ENCODE peak calls at places on chromosomes 16 and 17, in eight cellular contexts. One of them, this sample, is unnamed.

GRCh38 chr16:19304670-19305240 is 19.2 kb downstream of the CLEC19A start:
- DNase-seq in body of pancreas: no peak
- DNase-seq in OCI-LY7: no peak
- DNase-seq in heart right ventricle: no peak
- DNase-seq in cardiac muscle cell: no peak
- DNase-seq in caudate nucleus: no peak
- DNase-seq in effector memory CD4-positive, alpha-beta T cell: no peak
- DNase-seq in neural progenitor cell: peak
- DNase-seq in this sample: no peak

GRCh38 chr16:87864331-87864989 is 4.8 kb downstream of the SLC7A5 start:
- DNase-seq in heart right ventricle: no peak
- DNase-seq in neural progenitor cell: no peak
- DNase-seq in effector memory CD4-positive, alpha-beta T cell: no peak
- DNase-seq in caudate nucleus: no peak
- DNase-seq in cardiac muscle cell: no peak
- DNase-seq in OCI-LY7: no peak
- DNase-seq in body of pancreas: no peak
- DNase-seq in this sample: no peak

GRCh38 chr17:38587193-38587592 is 18.6 kb downstream of the SRCIN1 start:
- DNase-seq in body of pancreas: no peak
- DNase-seq in OCI-LY7: no peak
- DNase-seq in caudate nucleus: no peak
- DNase-seq in neural progenitor cell: no peak
- DNase-seq in heart right ventricle: no peak
- DNase-seq in cardiac muscle cell: no peak
- DNase-seq in effector memory CD4-positive, alpha-beta T cell: no peak
- DNase-seq in this sample: no peak

GRCh38 chr17:44971776-44972483 is 3.8 kb upstream of the C1QL1 start:
- DNase-seq in caudate nucleus: peak
- DNase-seq in neural progenitor cell: no peak
- DNase-seq in body of pancreas: no peak
- DNase-seq in cardiac muscle cell: no peak
- DNase-seq in OCI-LY7: no peak
- DNase-seq in effector memory CD4-positive, alpha-beta T cell: no peak
- DNase-seq in heart right ventricle: no peak
- DNase-seq in this sample: no peak

GRCh38 chr17:45784583-45785372 is 658 bp downstream of the CRHR1 start:
- DNase-seq in effector memory CD4-positive, alpha-beta T cell: no peak
- DNase-seq in neural progenitor cell: peak
- DNase-seq in OCI-LY7: no peak
- DNase-seq in cardiac muscle cell: peak
- DNase-seq in heart right ventricle: peak
- DNase-seq in body of pancreas: peak
- DNase-seq in caudate nucleus: no peak
- DNase-seq in this sample: no peak

GRCh38 chr17:57008958-57009357 is 31.0 kb downstream of the SCPEP1 start:
- DNase-seq in neural progenitor cell: no peak
- DNase-seq in cardiac muscle cell: no peak
- DNase-seq in heart right ventricle: no peak
- DNase-seq in body of pancreas: no peak
- DNase-seq in caudate nucleus: no peak
- DNase-seq in effector memory CD4-positive, alpha-beta T cell: no peak
- DNase-seq in OCI-LY7: no peak
- DNase-seq in this sample: no peak

GRCh38 chr17:79607941-79608728 is 2.7 kb downstream of the RBFOX3 start:
- DNase-seq in body of pancreas: no peak
- DNase-seq in caudate nucleus: no peak
- DNase-seq in heart right ventricle: peak
- DNase-seq in OCI-LY7: no peak
- DNase-seq in effector memory CD4-positive, alpha-beta T cell: no peak
- DNase-seq in cardiac muscle cell: peak
- DNase-seq in neural progenitor cell: peak
- DNase-seq in this sample: no peak

GRCh38 chr17:68437979-68438877 is 19.1 kb downstream of the WIPI1 start:
- DNase-seq in OCI-LY7: peak
- DNase-seq in effector memory CD4-positive, alpha-beta T cell: no peak
- DNase-seq in body of pancreas: peak
- DNase-seq in caudate nucleus: no peak
- DNase-seq in heart right ventricle: peak
- DNase-seq in neural progenitor cell: no peak
- DNase-seq in cardiac muscle cell: peak
- DNase-seq in this sample: peak

DNA sequence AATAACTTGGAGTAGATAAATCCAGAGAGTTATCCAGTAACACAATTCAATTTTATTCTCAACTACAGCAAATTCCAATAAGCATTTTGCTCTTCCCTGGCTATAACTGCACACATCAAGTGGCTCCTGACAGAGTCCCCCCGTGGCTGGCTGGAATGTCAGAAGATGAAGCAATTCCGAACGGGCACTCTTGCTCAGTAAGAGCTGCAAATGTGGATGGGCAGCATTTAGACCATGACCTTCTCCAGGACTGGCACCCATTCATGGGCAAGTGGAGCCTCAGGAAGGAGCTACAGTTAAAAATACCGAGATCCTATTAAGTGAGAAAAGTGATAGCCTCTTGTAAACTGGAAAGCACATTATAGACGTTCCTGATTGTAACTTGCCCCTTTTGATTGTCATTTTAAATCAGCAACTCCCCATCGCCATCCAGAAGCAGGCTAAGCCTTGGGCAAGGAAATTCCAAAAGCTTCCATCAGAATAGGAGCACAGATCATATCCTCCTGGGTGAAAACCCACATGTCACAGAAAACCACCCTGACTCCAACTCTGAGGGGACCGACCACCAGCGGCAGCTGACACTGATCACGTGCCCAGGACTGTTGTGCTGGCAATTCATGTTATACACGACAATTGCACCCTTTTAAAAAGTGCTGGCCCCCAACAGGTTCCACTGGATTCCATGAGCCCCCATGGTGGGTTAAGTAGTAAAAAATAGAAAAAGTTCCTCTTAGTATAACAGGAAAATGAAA is 7.1 kb downstream of the UBE2O start:
- DNase-seq in caudate nucleus: no peak
- DNase-seq in heart right ventricle: no peak
- DNase-seq in cardiac muscle cell: no peak
- DNase-seq in neural progenitor cell: no peak
- DNase-seq in OCI-LY7: no peak
- DNase-seq in body of pancreas: no peak
- DNase-seq in effector memory CD4-positive, alpha-beta T cell: no peak
- DNase-seq in this sample: no peak
- H3K27ac ChIP-seq in caudate nucleus: no peak
- H3K27ac ChIP-seq in heart right ventricle: peak
- H3K27ac ChIP-seq in cardiac muscle cell: peak
- H3K27ac ChIP-seq in neural progenitor cell: no peak
- H3K27ac ChIP-seq in OCI-LY7: peak
- H3K27ac ChIP-seq in body of pancreas: no peak
- H3K27ac ChIP-seq in effector memory CD4-positive, alpha-beta T cell: no peak
- H3K27ac ChIP-seq in this sample: no peak

GRCh38 chr16:24686678-24687077 is 42.8 kb upstream of the TNRC6A start:
- DNase-seq in neural progenitor cell: peak
- DNase-seq in OCI-LY7: no peak
- DNase-seq in body of pancreas: no peak
- DNase-seq in heart right ventricle: no peak
- DNase-seq in caudate nucleus: no peak
- DNase-seq in cardiac muscle cell: no peak
- DNase-seq in effector memory CD4-positive, alpha-beta T cell: no peak
- DNase-seq in this sample: no peak

GRCh38 chr16:24688359-24688758 is 41.1 kb upstream of the TNRC6A start:
- DNase-seq in effector memory CD4-positive, alpha-beta T cell: no peak
- DNase-seq in caudate nucleus: no peak
- DNase-seq in heart right ventricle: no peak
- DNase-seq in OCI-LY7: no peak
- DNase-seq in body of pancreas: no peak
- DNase-seq in cardiac muscle cell: no peak
- DNase-seq in neural progenitor cell: no peak
- DNase-seq in this sample: no peak

GRCh38 chr16:24683847-24684493 is 45.5 kb upstream of the TNRC6A start:
- DNase-seq in OCI-LY7: no peak
- DNase-seq in caudate nucleus: no peak
- DNase-seq in body of pancreas: no peak
- DNase-seq in cardiac muscle cell: no peak
- DNase-seq in effector memory CD4-positive, alpha-beta T cell: no peak
- DNase-seq in heart right ventricle: no peak
- DNase-seq in neural progenitor cell: peak
- DNase-seq in this sample: no peak

GRCh38 chr16:24683250-24683649 is 46.2 kb upstream of the TNRC6A start:
- DNase-seq in body of pancreas: no peak
- DNase-seq in effector memory CD4-positive, alpha-beta T cell: no peak
- DNase-seq in caudate nucleus: no peak
- DNase-seq in OCI-LY7: no peak
- DNase-seq in neural progenitor cell: no peak
- DNase-seq in cardiac muscle cell: no peak
- DNase-seq in heart right ventricle: no peak
- DNase-seq in this sample: no peak

DNA sequence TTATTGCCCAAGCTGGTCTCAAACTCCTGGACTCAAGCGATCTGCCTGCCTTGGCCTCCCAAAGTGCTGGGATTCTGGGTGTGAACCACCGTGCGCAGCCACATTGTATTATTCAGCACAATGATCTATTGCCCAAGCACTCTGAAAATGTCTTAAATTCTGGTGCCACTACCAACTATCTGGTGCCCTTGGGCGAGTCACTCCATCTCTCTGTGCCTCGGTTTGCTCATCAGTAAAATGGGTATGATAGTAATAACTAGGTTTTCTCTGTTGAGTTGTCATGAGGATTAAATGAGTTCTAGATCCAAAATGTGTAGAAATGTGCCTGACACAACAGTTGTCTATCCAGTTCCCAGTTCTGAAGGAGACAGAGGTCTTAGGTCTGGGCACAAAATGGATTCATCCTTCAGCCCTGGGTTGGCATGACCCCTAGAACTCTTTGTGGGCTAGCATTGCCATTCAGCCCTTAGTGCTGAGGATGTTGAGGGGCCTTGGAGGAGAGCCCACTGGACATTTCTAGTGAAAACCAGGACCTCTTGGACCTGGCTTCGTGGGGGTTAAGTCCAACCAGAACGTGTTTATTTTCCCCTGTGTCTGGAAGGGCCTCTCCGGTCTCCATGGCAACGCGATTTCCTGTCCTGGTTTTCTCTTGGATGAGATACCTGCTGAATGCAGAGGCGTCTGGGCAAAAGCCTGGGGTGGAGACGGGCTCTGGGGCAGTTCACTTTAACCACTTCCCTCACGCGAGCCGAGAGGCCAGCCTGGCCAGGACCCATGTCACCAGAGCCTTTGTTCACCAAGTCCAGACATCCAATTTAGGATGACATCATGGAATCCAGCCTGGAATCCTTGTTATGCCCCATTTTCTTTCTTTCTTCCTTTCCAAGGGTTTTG is 43.7 kb upstream of the TNRC6A start:
- DNase-seq in body of pancreas: peak
- DNase-seq in effector memory CD4-positive, alpha-beta T cell: no peak
- DNase-seq in heart right ventricle: peak
- DNase-seq in OCI-LY7: no peak
- DNase-seq in caudate nucleus: peak
- DNase-seq in cardiac muscle cell: peak
- DNase-seq in neural progenitor cell: peak
- DNase-seq in this sample: no peak
- H3K27ac ChIP-seq in body of pancreas: no peak
- H3K27ac ChIP-seq in effector memory CD4-positive, alpha-beta T cell: no peak
- H3K27ac ChIP-seq in heart right ventricle: peak
- H3K27ac ChIP-seq in OCI-LY7: no peak
- H3K27ac ChIP-seq in caudate nucleus: peak
- H3K27ac ChIP-seq in cardiac muscle cell: no peak
- H3K27ac ChIP-seq in neural progenitor cell: peak
- H3K27ac ChIP-seq in this sample: no peak

DNA sequence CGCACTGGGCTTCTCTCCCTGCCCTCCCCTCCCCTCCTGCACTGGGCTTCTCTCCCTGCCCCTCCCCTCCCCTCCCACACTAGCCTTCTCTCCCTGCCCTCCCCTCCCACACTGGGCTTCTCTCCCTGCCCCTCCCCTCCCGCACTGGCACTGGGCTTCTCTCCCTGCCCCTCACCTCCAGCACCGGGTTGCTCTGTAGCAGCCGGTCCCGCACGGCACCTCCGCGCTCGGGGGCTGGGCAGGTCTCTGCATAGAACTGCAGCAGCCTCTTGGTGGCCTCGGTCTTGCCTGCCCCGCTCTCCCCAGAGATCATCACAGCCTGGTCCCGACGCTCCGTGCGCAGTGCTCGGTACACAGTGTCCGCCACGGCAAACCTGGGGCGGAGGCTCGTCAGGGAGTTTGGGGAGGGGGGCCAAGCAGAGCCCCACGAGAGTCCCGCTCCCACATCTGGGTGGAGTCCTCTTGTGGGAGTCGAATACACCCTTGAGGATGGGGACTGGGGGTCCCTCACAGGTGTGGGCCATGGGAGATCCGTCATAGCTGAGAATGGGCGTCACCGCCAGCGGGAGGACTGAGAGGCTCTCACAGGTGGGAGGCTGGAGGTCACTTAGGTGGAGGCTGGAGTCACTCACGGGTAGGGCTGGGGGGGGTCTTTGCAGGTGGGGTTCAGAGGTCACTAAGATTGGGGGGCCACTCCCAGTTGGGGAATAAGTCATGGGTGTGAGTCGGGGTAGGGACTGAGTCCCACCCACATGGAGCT is 9.6 kb downstream of the MYO1C start:
- DNase-seq in heart right ventricle: no peak
- DNase-seq in neural progenitor cell: no peak
- DNase-seq in effector memory CD4-positive, alpha-beta T cell: no peak
- DNase-seq in OCI-LY7: no peak
- DNase-seq in caudate nucleus: no peak
- DNase-seq in cardiac muscle cell: no peak
- DNase-seq in body of pancreas: peak
- DNase-seq in this sample: no peak
- H3K27ac ChIP-seq in heart right ventricle: peak
- H3K27ac ChIP-seq in neural progenitor cell: no peak
- H3K27ac ChIP-seq in effector memory CD4-positive, alpha-beta T cell: no peak
- H3K27ac ChIP-seq in OCI-LY7: no peak
- H3K27ac ChIP-seq in caudate nucleus: no peak
- H3K27ac ChIP-seq in cardiac muscle cell: no peak
- H3K27ac ChIP-seq in body of pancreas: no peak
- H3K27ac ChIP-seq in this sample: no peak

GRCh38 chr17:17353625-17354484 is 50.7 kb downstream of the NT5M start:
- DNase-seq in OCI-LY7: no peak
- DNase-seq in neural progenitor cell: no peak
- DNase-seq in heart right ventricle: no peak
- DNase-seq in cardiac muscle cell: no peak
- DNase-seq in caudate nucleus: no peak
- DNase-seq in body of pancreas: no peak
- DNase-seq in effector memory CD4-positive, alpha-beta T cell: no peak
- DNase-seq in this sample: no peak

GRCh38 chr17:17351901-17352781 is 49.0 kb downstream of the NT5M start:
- DNase-seq in body of pancreas: no peak
- DNase-seq in OCI-LY7: no peak
- DNase-seq in neural progenitor cell: no peak
- DNase-seq in heart right ventricle: peak
- DNase-seq in cardiac muscle cell: no peak
- DNase-seq in effector memory CD4-positive, alpha-beta T cell: no peak
- DNase-seq in caudate nucleus: no peak
- DNase-seq in this sample: no peak

GRCh38 chr17:17351356-17351891 is 48.3 kb downstream of the NT5M start:
- DNase-seq in caudate nucleus: no peak
- DNase-seq in heart right ventricle: no peak
- DNase-seq in body of pancreas: no peak
- DNase-seq in OCI-LY7: no peak
- DNase-seq in neural progenitor cell: no peak
- DNase-seq in effector memory CD4-positive, alpha-beta T cell: no peak
- DNase-seq in cardiac muscle cell: no peak
- DNase-seq in this sample: no peak

GRCh38 chr17:17354560-17355357 is 51.6 kb downstream of the NT5M start:
- DNase-seq in heart right ventricle: peak
- DNase-seq in neural progenitor cell: peak
- DNase-seq in caudate nucleus: peak
- DNase-seq in OCI-LY7: peak
- DNase-seq in effector memory CD4-positive, alpha-beta T cell: peak
- DNase-seq in body of pancreas: peak
- DNase-seq in cardiac muscle cell: peak
- DNase-seq in this sample: peak

DNA sequence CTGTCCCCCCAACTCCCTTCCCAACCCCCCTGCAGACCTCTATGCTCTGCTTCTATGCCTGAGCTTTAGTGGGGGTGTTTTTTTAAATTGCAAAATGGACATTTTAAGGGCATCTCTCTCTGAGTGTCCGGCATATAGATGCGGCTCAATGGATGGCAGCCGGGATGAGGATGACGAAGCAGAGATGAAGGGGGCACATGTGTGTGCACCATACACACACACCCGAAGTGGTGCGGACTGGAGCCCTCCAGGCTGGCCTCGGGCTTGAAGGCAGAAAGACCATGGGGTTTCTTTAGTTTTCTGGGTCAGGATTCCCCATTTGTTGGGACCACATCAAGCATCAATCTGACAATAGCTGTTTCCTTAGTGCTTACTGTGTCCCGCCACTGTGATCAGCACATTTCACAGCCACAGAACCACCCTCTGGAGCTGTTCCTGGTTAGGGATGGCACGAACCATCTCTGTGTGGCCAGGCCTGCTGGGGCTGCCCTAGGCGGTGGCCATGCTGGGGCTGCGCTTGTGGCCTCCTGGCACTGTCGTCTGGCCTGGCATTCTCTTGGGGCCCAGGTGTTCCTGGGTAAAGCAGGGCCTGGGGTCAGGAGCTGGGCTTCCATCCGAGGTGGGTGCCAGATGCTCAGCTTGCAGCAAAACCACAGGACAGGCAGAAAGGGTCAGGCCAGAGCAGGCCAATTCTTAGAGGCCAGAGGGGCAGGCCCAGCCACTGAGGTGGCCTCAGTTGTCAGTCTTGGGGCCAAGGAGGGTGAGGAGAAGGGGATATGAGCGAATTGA is 49.9 kb downstream of the NT5M start:
- DNase-seq in OCI-LY7: no peak
- DNase-seq in body of pancreas: no peak
- DNase-seq in cardiac muscle cell: no peak
- DNase-seq in effector memory CD4-positive, alpha-beta T cell: no peak
- DNase-seq in heart right ventricle: no peak
- DNase-seq in caudate nucleus: no peak
- DNase-seq in neural progenitor cell: no peak
- DNase-seq in this sample: no peak
- H3K27ac ChIP-seq in OCI-LY7: no peak
- H3K27ac ChIP-seq in body of pancreas: no peak
- H3K27ac ChIP-seq in cardiac muscle cell: no peak
- H3K27ac ChIP-seq in effector memory CD4-positive, alpha-beta T cell: no peak
- H3K27ac ChIP-seq in heart right ventricle: peak
- H3K27ac ChIP-seq in caudate nucleus: no peak
- H3K27ac ChIP-seq in neural progenitor cell: no peak
- H3K27ac ChIP-seq in this sample: no peak

This sample was measured in CD8-positive, alpha-beta memory T cell.